ENCODE peak calls at places on chromosomes 4 and X, in seven cellular contexts. Y, S, R, P, G, T and K are unnamed samples.

GRCh38 chr4:90025248-90025647 is 101.9 kb upstream of the CCSER1 start:
- DNase-seq in Y (no peak), S (no peak), R (peak), P (no peak), G (no peak), T (no peak), K (no peak)

GRCh38 chr4:34309356-34309900 is 1934.9 kb downstream of the ARAP2 start:
- DNase-seq in Y (no peak), S (no peak), R (no peak), P (no peak), G (no peak), T (no peak), K (no peak)

GRCh38 chrX:78119521-78120227 is 15.6 kb downstream of the PGK1 start:
- DNase-seq in Y (no peak), S (no peak), R (no peak), P (no peak), G (no peak), T (no peak), K (no peak)

GRCh38 chrX:74458738-74459137 is 37.4 kb downstream of the SLC16A2 start:
- DNase-seq in Y (no peak), S (no peak), R (peak), P (peak), G (no peak), T (no peak), K (peak)

GRCh38 chr4:38728651-38729141 is 54.1 kb downstream of the TLR10 start:
- DNase-seq in Y (no peak), S (no peak), R (no peak), P (no peak), G (no peak), T (no peak), K (no peak)

GRCh38 chr4:26574563-26574962 is 9.3 kb upstream of the TBC1D19 start:
- DNase-seq in Y (no peak), S (no peak), R (no peak), P (no peak), G (no peak), T (no peak), K (no peak)

GRCh38 chr4:3252831-3253641 is 4.1 kb downstream of the MSANTD1 start:
- DNase-seq in Y (peak), S (no peak), R (no peak), P (no peak), G (no peak), T (no peak), K (no peak)

GRCh38 chrX:113545040-113545439 is 704.4 kb upstream of the AMOT start:
- DNase-seq in Y (no peak), S (no peak), R (no peak), P (no peak), G (no peak), T (no peak), K (no peak)

GRCh38 chr4:165541773-165542459 is 163.1 kb downstream of the CPE start:
- DNase-seq in Y (no peak), S (no peak), R (no peak), P (no peak), G (peak), T (no peak), K (no peak)

GRCh38 chr4:139085141-139085540 is 69.6 kb downstream of the NOCT start:
- DNase-seq in Y (no peak), S (no peak), R (no peak), P (peak), G (no peak), T (no peak), K (no peak)

GRCh38 chrX:96861661-96862060 is 22.0 kb upstream of the RPA4 start:
- DNase-seq in Y (no peak), S (no peak), R (no peak), P (no peak), G (no peak), T (no peak), K (no peak)

GRCh38 chr4:139042981-139043460 is 27.4 kb downstream of the NOCT start:
- DNase-seq in Y (no peak), S (no peak), R (no peak), P (no peak), G (no peak), T (no peak), K (no peak)

GRCh38 chr4:186887211-186887785 is 163.6 kb upstream of the FAT1 start:
- DNase-seq in Y (no peak), S (no peak), R (no peak), P (no peak), G (no peak), T (no peak), K (no peak)

GRCh38 chrX:10015711-10016515 is 48.8 kb downstream of the CLDN34 start:
- DNase-seq in Y (peak), S (no peak), R (no peak), P (no peak), G (no peak), T (no peak), K (no peak)

GRCh38 chr4:41712413-41712812 is 36.1 kb downstream of the PHOX2B start:
- DNase-seq in Y (no peak), S (no peak), R (no peak), P (no peak), G (no peak), T (no peak), K (no peak)

GRCh38 chrX:45505214-45505613 is 304.5 kb upstream of the DIPK2B start:
- DNase-seq in Y (no peak), S (no peak), R (peak), P (peak), G (no peak), T (no peak), K (no peak)

GRCh38 chr4:116357758-116358157 is 727.6 kb downstream of the TRAM1L1 start:
- DNase-seq in Y (no peak), S (no peak), R (peak), P (no peak), G (no peak), T (no peak), K (peak)

GRCh38 chr4:99323761-99324160 is 2.6 kb upstream of the ADH1B start:
- DNase-seq in Y (no peak), S (no peak), R (no peak), P (peak), G (no peak), T (no peak), K (no peak)

GRCh38 chrX:109310031-109310430 is 171.9 kb downstream of the GUCY2F start:
- DNase-seq in Y (no peak), S (no peak), R (no peak), P (no peak), G (no peak), T (no peak), K (no peak)